ENCODE peak calls at places on chromosomes 4 and X, in five cellular contexts. E is A673, G is cardiac fibroblast, R is glutamatergic neuron, J is Caco-2. T is an unnamed sample.

GRCh38 chr4:67922697-67923096 is 38.9 kb upstream of the TMPRSS11D start:
- DNase-seq in J (no peak), G (peak), E (no peak), R (no peak), T (no peak)

GRCh38 chrX:45903781-45904201 is 641.4 kb downstream of the ZNF674 start:
- DNase-seq in E (no peak), J (no peak), G (no peak), R (no peak), T (no peak)

GRCh38 chr4:38281416-38282071 is 321.3 kb downstream of the PTTG2 start:
- DNase-seq in G (peak), E (no peak), R (no peak), J (no peak), T (no peak)

GRCh38 chr4:103718993-103719319 is 829 bp downstream of the TACR3 start:
- DNase-seq in R (no peak), E (no peak), J (no peak), G (no peak), T (peak)

GRCh38 chr4:144948009-144948408 is 150.0 kb downstream of the ANAPC10 start:
- DNase-seq in J (peak), G (no peak), R (no peak), E (no peak), T (no peak)

GRCh38 chr4:150367326-150367725 is 214.6 kb upstream of the MAB21L2 start:
- DNase-seq in R (no peak), E (peak), G (no peak), J (no peak), T (no peak)

GRCh38 chrX:66919280-66919832 is 280.5 kb upstream of the EDA2R start:
- DNase-seq in G (no peak), R (no peak), E (no peak), J (no peak), T (no peak)

GRCh38 chrX:107659768-107660167 is 31.5 kb downstream of the PRPS1 start:
- DNase-seq in J (no peak), G (peak), R (no peak), E (peak), T (no peak)

GRCh38 chrX:39815621-39816020 is 282.1 kb downstream of the BCOR start:
- DNase-seq in G (peak), R (no peak), E (peak), J (no peak), T (no peak)

GRCh38 chr4:89954906-89955305 is 60.3 kb downstream of the MMRN1 start:
- DNase-seq in J (no peak), E (no peak), G (no peak), R (no peak), T (no peak)

GRCh38 chr4:89952458-89952857 is 57.8 kb downstream of the MMRN1 start:
- DNase-seq in E (no peak), G (no peak), R (no peak), J (no peak), T (no peak)

GRCh38 chr4:89949782-89950387 is 55.2 kb downstream of the MMRN1 start:
- DNase-seq in E (no peak), G (no peak), R (no peak), J (no peak), T (no peak)
- TF ChIP-seq CTCF in E (peak), G (no peak), R (no peak), J (peak), T (peak)

GRCh38 chr4:98444371-98444770 is 183.2 kb downstream of the RAP1GDS1 start:
- DNase-seq in R (no peak), E (no peak), G (no peak), J (no peak), T (no peak)

GRCh38 chr4:98452091-98452490 is 190.9 kb downstream of the RAP1GDS1 start:
- DNase-seq in G (no peak), J (no peak), R (no peak), E (no peak), T (no peak)

GRCh38 chr4:98448923-98449322 is 187.7 kb downstream of the RAP1GDS1 start:
- DNase-seq in E (no peak), R (no peak), G (no peak), J (no peak), T (no peak)

GRCh38 chr4:98446499-98447375 is 185.6 kb downstream of the RAP1GDS1 start:
- DNase-seq in R (no peak), G (peak), E (no peak), J (no peak), T (no peak)

DNA sequence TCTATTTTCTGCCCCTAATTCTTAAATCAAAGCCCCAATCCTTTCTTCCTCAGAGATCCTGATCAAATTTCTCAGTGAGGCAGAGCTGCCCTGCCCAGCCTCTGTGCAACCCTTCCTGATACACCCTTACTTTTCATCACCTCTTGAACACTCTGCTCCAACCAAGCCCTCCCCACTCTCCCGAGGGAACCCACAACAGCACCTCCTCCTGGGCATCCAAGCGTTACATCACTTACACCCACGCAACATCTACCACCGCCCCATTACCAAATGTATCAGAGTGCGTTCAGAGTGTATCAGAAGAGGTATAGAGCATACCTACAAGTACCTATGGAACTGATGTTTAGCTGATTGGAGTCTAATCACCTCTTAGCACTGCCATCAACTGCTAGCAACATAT is 186.5 kb downstream of the RAP1GDS1 start:
- DNase-seq in G (no peak), J (no peak), E (no peak), R (no peak), T (no peak)
- TF ChIP-seq CTCF in G (no peak), J (no peak), E (peak), R (no peak), T (no peak)

GRCh38 chr4:75069493-75070074 is 136.7 kb downstream of the PARM1 start:
- DNase-seq in R (no peak), G (no peak), E (no peak), J (no peak), T (no peak)
- TF ChIP-seq CTCF in R (no peak), G (no peak), E (no peak), J (no peak), T (no peak)

DNA sequence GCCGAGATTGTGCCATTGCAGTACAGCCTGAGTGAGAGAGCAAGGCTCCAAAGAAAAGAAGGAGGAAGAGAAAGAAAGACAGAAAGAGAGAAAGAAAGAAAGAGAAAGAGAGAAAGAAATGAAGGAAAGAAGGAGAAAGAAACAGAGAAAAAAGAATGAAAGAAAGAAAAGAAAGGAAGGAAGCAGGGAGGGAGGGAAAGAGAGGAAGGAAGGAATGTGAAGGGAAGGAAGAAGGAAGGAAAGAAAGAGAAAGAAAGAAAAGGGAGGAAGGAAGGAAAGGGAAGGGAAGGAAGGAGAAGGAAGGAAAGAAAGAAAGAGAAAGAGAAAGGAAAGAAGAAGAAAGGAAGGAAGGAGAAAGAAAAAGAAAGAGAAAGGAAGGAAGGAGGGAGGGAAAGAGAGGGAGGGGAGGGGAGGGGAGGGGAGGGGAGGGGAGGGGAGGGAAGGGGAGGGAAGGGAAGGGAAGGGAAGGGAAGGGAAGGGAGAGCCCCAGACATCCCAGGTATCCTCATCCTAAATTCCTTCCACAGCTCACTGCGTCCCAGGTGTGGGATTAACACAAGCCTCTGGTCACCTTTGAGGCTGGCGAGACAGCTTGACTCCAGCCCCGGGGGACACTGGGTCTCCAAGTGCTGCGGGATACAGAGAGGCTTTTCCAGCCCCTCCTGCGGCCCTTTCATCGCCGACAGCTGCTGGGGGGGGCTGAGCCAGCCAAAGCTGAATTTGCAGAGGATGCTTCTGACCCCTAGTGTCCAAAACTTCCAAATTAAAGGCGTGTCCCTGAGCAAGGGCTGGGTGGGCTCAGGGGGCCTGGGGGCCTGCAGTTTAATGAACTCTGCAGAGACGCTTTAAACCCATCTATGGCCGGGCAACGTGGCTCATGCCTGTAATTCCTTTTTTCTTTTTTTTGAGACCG is 24.2 kb upstream of the CSF2RA start:
- DNase-seq in R (peak), E (peak), J (peak), G (no peak), T (peak)
- TF ChIP-seq CTCF in R (no peak), E (peak), J (no peak), G (no peak), T (no peak)

T was measured in nephron progenitor cell.